ENCODE peak calls at places on chromosome 19, in nine cellular contexts. G, R, D, H, O, K, N, B and F are unnamed samples.
A peak's percentile ranks its signal among the peaks of the same experiment; 100 is the strongest.

GRCh38 chr19:4134351-4134750 is 10.4 kb upstream of the MAP2K2 start:
- DNase-seq in O (no peak), B (no peak), D (no peak), R (no peak), G (no peak), K (no peak), N (no peak), H (no peak), F (no peak)

GRCh38 chr19:16210168-16210567 is 12.5 kb downstream of the AP1M1 start:
- DNase-seq in O (no peak), G (no peak), H (no peak), N (no peak), R (no peak), K (no peak), D (no peak), B (no peak), F (no peak)

GRCh38 chr19:30890033-30890432 is 459.2 kb downstream of the TSHZ3 start:
- DNase-seq in B (no peak), D (no peak), H (no peak), O (no peak), N (no peak), K (no peak), R (no peak), G (no peak), F (no peak)

GRCh38 chr19:1503089-1503924 is 9.5 kb downstream of the ADAMTSL5 start:
- DNase-seq in B (no peak), H (peak; percentile 66), K (peak; percentile 47), R (no peak), D (peak; percentile 79), G (peak; percentile 82), O (peak; percentile 29), N (peak; percentile 33), F (no peak)

GRCh38 chr19:39406656-39407393 is at the start of gene ZFP36:
- DNase-seq in O (peak; percentile 88), R (peak; percentile 64), D (peak; percentile 95), G (peak; percentile 80), H (peak; percentile 59), N (peak; percentile 93), K (peak; percentile 92), B (peak; percentile 77), F (peak; percentile 100)

GRCh38 chr19:18194554-18195238 is 1.7 kb downstream of the MPV17L2 start:
- DNase-seq in B (no peak), R (no peak), K (no peak), N (no peak), H (no peak), G (peak; percentile 63), O (peak; percentile 44), D (peak; percentile 26), F (no peak)

GRCh38 chr19:56612737-56613136 is 17.6 kb downstream of the ZNF71 start:
- DNase-seq in B (no peak), N (no peak), K (no peak), O (no peak), R (no peak), H (no peak), D (no peak), G (no peak), F (no peak)

GRCh38 chr19:33408116-33408515 is 34.6 kb downstream of the CEBPG start:
- DNase-seq in R (no peak), N (no peak), K (no peak), O (no peak), D (no peak), B (no peak), G (no peak), H (no peak), F (no peak)

GRCh38 chr19:11538232-11539036 is at the start of gene CNN1:
- DNase-seq in O (no peak), H (peak; percentile 41), R (no peak), G (peak; percentile 79), K (no peak), D (peak; percentile 35), B (peak; percentile 76), N (no peak), F (no peak)

GRCh38 chr19:57099199-57099661 is 20.6 kb upstream of the USP29 start:
- DNase-seq in D (peak; percentile 76), O (peak; percentile 19), G (peak; percentile 84), K (peak; percentile 3), B (no peak), H (peak; percentile 66), N (no peak), R (peak; percentile 61), F (peak; percentile 82)

GRCh38 chr19:41398042-41398403 is 405 bp downstream of the BCKDHA start:
- DNase-seq in B (no peak), H (no peak), D (peak; percentile 41), N (no peak), O (no peak), G (no peak), R (no peak), K (no peak), F (no peak)

GRCh38 chr19:35556846-35557538 is 6.5 kb downstream of the ATP4A start:
- DNase-seq in B (no peak), D (no peak), H (no peak), R (no peak), O (no peak), N (no peak), G (no peak), K (no peak), F (peak; percentile 23)

GRCh38 chr19:46351241-46352041 is 4.6 kb downstream of the PPP5C start:
- DNase-seq in R (no peak), K (peak; percentile 70), G (no peak), H (peak; percentile 61), O (no peak), N (no peak), D (peak; percentile 27), B (peak; percentile 47), F (no peak)

GRCh38 chr19:2049741-2050348 is 1.2 kb downstream of the MKNK2 start:
- DNase-seq in D (peak; percentile 72), O (peak; percentile 55), H (peak; percentile 85), G (no peak), B (no peak), R (peak; percentile 43), N (peak; percentile 50), K (peak; percentile 69), F (peak; percentile 57)

GRCh38 chr19:47644743-47645499 is 36.0 kb downstream of the BICRA start:
- DNase-seq in R (no peak), G (no peak), K (no peak), D (peak; percentile 37), N (no peak), H (no peak), B (no peak), O (no peak), F (no peak)

GRCh38 chr19:2611483-2612464 is 90.7 kb downstream of the GNG7 start:
- DNase-seq in O (no peak), B (no peak), H (no peak), D (no peak), N (no peak), G (no peak), R (no peak), K (no peak), F (no peak)

GRCh38 chr19:46371371-46371901 is 24.5 kb downstream of the PPP5C start:
- DNase-seq in B (no peak), D (peak; percentile 35), G (no peak), K (no peak), H (no peak), N (no peak), O (no peak), R (no peak), F (no peak)

GRCh38 chr19:46731007-46731501 is 14.1 kb upstream of the PRKD2 start:
- DNase-seq in H (no peak), K (peak; percentile 75), O (no peak), D (peak; percentile 80), N (peak; percentile 54), R (peak; percentile 73), B (no peak), G (no peak), F (no peak)

GRCh38 chr19:30546332-30546731 is 174.1 kb downstream of the ZNF536 start:
- DNase-seq in K (no peak), R (no peak), O (no peak), H (no peak), N (no peak), B (no peak), G (no peak), D (no peak), F (no peak)

GRCh38 chr19:30784850-30785459 is 412.8 kb downstream of the ZNF536 start:
- DNase-seq in N (peak; percentile 44), H (peak; percentile 48), G (peak; percentile 84), D (peak; percentile 22), O (peak; percentile 8), B (no peak), R (no peak), K (peak; percentile 6), F (no peak)

GRCh38 chr19:4379383-4380253 is 20.7 kb downstream of the SH3GL1 start:
- DNase-seq in D (peak; percentile 34), N (peak; percentile 85), B (no peak), R (no peak), K (peak; percentile 66), H (peak; percentile 84), G (no peak), O (peak; percentile 38), F (no peak)

GRCh38 chr19:32675720-32676185 is at the start of gene RGS9BP:
- DNase-seq in K (peak; percentile 86), G (peak; percentile 65), O (peak; percentile 30), B (peak; percentile 36), D (peak; percentile 91), R (peak; percentile 43), H (peak; percentile 89), N (peak; percentile 77), F (peak; percentile 89)

GRCh38 chr19:35832054-35832453 is 19.4 kb upstream of the PRODH2 start:
- DNase-seq in O (no peak), D (no peak), G (no peak), N (no peak), R (no peak), H (no peak), K (no peak), B (no peak), F (no peak)

GRCh38 chr19:1906985-1907562 is 1.9 kb downstream of the ADAT3 start:
- DNase-seq in H (no peak), D (no peak), B (no peak), R (no peak), O (no peak), G (no peak), K (no peak), N (no peak), F (no peak)

GRCh38 chr19:48678201-48678600 is 5.4 kb upstream of the NTN5 start:
- DNase-seq in R (no peak), K (peak; percentile 55), G (no peak), O (no peak), H (no peak), D (no peak), B (no peak), N (no peak), F (no peak)

GRCh38 chr19:47110521-47111080 is 3.0 kb downstream of the ZC3H4 start:
- DNase-seq in H (no peak), D (peak; percentile 26), K (no peak), N (peak; percentile 41), O (peak; percentile 26), R (no peak), B (no peak), G (no peak), F (no peak)

GRCh38 chr19:51830263-51830662 is 35.3 kb downstream of the FPR3 start:
- DNase-seq in H (no peak), B (no peak), O (no peak), R (no peak), D (no peak), G (no peak), K (no peak), N (no peak), F (no peak)

GRCh38 chr19:16117594-16118033 is 5.9 kb downstream of the RAB8A start:
- DNase-seq in H (no peak), D (no peak), B (no peak), O (no peak), N (no peak), K (no peak), R (no peak), G (peak; percentile 30), F (no peak)